ENCODE peak calls at places on chromosome 3, in four cellular contexts. X is IMR-90, A is fibroblast of lung, G is HFF-Myc. N is an unnamed sample.

GRCh38 chr3:103437850-103438249 is 1003.0 kb downstream of the ZPLD1 start:
- DNase-seq in G (no peak), X (no peak), A (no peak), N (no peak)

GRCh38 chr3:186320862-186321568 is 41.0 kb downstream of the DGKG start:
- DNase-seq in A (peak), X (peak), G (no peak), N (no peak)

GRCh38 chr3:4826237-4827100 is 152.8 kb upstream of the BHLHE40 start:
- DNase-seq in A (peak), G (no peak), X (no peak), N (no peak)

GRCh38 chr3:57118279-57118678 is 46.9 kb downstream of the IL17RD start:
- DNase-seq in X (no peak), G (no peak), A (no peak), N (no peak)

GRCh38 chr3:71063768-71064287 is 519.7 kb downstream of the FOXP1 start:
- DNase-seq in X (peak), A (peak), G (no peak), N (no peak)

GRCh38 chr3:172065534-172065933 is 26.2 kb downstream of the FNDC3B start:
- DNase-seq in A (peak), X (peak), G (peak), N (peak)

GRCh38 chr3:142888099-142888483 is 792 bp downstream of the PCOLCE2 start:
- DNase-seq in A (no peak), G (no peak), X (no peak), N (no peak)

GRCh38 chr3:177567833-177568232 is 370.6 kb upstream of the TBL1XR1 start:
- DNase-seq in G (no peak), A (peak), X (no peak), N (no peak)

GRCh38 chr3:190097025-190097424 is 23.7 kb downstream of the P3H2 start:
- DNase-seq in G (no peak), X (no peak), A (no peak), N (no peak)

GRCh38 chr3:57080171-57080570 is 19.7 kb downstream of the SPATA12 start:
- DNase-seq in X (no peak), A (no peak), G (no peak), N (no peak)

GRCh38 chr3:9782777-9783176 is 9.5 kb downstream of the TADA3 start:
- DNase-seq in X (no peak), A (no peak), G (no peak), N (no peak)

GRCh38 chr3:40309925-40310635 is 573 bp downstream of the EIF1B start:
- DNase-seq in G (no peak), X (peak), A (peak), N (no peak)

GRCh38 chr3:105853801-105854432 is 14.9 kb downstream of the CBLB start:
- DNase-seq in X (no peak), G (no peak), A (no peak), N (no peak)
- TF ChIP-seq CTCF in X (no peak), G (no peak), A (no peak), N (no peak)

GRCh38 chr3:98990657-98991056 is 89.2 kb upstream of the DCBLD2 start:
- DNase-seq in G (no peak), X (no peak), A (no peak), N (no peak)
- H3K4me3 ChIP-seq in G (no peak), X (no peak), A (no peak), N (no peak)

DNA sequence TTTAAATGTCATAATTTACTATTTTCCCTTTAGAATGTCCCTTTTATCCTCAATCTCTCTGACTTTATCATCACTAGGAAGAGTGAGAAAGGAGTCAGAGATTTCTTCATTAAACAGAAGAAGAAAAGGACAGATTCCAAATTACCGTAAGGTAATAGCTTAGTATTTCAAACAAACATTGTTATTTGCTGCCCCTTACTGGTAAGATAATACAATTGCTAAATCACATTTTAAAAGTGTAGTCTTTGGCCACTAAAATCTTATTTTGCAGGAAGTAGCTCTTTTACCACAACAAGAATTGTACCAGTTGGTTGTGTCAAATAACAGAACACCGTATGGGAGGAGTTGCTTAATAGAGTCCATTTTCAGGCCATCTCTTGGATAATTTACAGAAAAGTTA is 53.7 kb downstream of the CGGBP1 start:
- DNase-seq in G (peak), A (peak), X (peak), N (peak)
- TF ChIP-seq CTCF in G (no peak), A (no peak), X (peak), N (peak)

GRCh38 chr3:78497025-78497424 is 1270.8 kb downstream of the ROBO1 start:
- DNase-seq in G (no peak), X (no peak), A (no peak), N (no peak)

GRCh38 chr3:78497692-78498091 is 1270.1 kb downstream of the ROBO1 start:
- DNase-seq in G (no peak), X (no peak), A (no peak), N (no peak)

GRCh38 chr3:78496458-78496857 is 1271.3 kb downstream of the ROBO1 start:
- DNase-seq in A (no peak), X (no peak), G (no peak), N (no peak)

GRCh38 chr3:78495326-78495725 is 1272.5 kb downstream of the ROBO1 start:
- DNase-seq in A (no peak), G (no peak), X (no peak), N (no peak)

DNA sequence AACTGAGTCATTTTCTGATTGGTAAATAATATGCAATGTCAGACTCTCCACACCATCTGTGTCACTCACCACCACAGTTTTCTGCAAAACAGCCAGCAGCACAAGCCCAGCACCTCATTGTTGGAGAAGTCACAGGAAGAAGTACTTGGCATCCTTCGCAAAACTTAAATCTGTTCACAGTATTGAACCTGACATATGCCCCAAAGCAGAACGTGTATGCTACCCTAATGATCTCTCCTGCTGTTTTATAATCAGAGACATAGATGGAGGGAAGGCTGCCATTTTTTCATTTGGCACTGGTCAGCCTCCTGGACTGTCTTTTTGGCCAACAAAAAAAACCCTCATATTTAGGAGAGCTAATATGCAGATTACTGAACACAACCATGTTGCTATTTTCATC is 1273.0 kb downstream of the ROBO1 start:
- DNase-seq in X (no peak), G (no peak), A (no peak), N (no peak)
- H3K4me3 ChIP-seq in X (no peak), G (no peak), A (no peak), N (no peak)

GRCh38 chr3:110755345-110755744 is 316.3 kb upstream of the NECTIN3 start:
- DNase-seq in A (no peak), X (no peak), G (no peak), N (no peak)

GRCh38 chr3:110749006-110749405 is 322.6 kb upstream of the NECTIN3 start:
- DNase-seq in A (no peak), G (no peak), X (no peak), N (no peak)

GRCh38 chr3:110750201-110750600 is 321.4 kb upstream of the NECTIN3 start:
- DNase-seq in A (no peak), X (no peak), G (no peak), N (no peak)

GRCh38 chr3:110754207-110754916 is 317.3 kb upstream of the NECTIN3 start:
- DNase-seq in A (no peak), X (no peak), G (no peak), N (no peak)

DNA sequence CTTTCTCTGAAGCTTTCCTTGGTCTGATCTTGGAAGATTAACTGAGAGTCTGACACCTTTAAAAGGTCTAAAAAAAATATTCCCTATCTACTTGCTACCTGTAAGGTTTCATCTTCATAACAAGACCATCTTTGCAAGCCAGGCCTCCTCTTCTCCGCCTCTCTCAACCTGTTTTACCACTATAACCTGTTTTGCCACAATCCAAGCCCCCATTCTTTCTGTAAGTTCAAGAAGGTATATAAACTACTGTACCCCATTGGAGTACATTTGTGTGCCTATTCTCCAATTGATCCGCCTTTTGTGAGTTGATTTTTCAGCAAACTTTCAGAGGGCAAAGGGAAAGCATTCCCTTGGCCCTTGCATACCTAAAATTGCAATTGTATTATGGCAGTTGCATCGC is 319.3 kb upstream of the NECTIN3 start:
- DNase-seq in X (peak), A (no peak), G (no peak), N (no peak)
- TF ChIP-seq CTCF in X (no peak), A (no peak), G (no peak), N (no peak)

DNA sequence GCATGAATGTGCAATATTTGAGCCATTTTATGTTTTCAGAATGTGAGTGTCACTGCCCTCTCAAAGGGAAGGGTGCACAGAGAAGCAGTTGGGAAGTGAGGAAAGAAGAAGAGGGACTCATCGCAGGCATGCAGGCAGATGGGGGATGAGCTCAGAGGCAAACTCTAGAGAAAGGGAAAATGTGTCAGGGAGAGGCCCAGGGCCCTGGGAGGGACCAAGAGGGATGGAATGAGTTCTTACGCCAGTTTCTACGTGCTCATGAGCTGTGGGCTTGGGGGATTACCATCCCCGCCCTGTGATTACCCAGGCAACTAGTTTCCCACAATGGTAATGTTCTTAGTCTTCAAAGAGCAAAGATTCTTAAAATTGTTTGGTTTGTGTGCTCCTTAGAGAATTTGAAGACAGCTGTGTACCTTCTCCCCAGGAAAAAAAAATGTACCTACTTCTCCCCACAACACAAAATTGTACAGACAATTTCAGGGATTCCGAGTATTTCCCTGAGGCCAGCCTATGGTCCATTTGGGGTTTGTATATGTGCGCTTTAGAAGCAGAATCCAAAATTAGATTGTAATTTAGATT is 17.8 kb downstream of the GCSAM start:
- DNase-seq in X (no peak), G (no peak), A (no peak), N (no peak)
- H3K4me3 ChIP-seq in X (no peak), G (no peak), A (no peak), N (no peak)

GRCh38 chr3:65751123-65751700 is 287.5 kb downstream of the MAGI1 start:
- DNase-seq in G (no peak), A (peak), X (peak), N (no peak)
- TF ChIP-seq CTCF in G (peak), A (peak), X (peak), N (peak)

DNA sequence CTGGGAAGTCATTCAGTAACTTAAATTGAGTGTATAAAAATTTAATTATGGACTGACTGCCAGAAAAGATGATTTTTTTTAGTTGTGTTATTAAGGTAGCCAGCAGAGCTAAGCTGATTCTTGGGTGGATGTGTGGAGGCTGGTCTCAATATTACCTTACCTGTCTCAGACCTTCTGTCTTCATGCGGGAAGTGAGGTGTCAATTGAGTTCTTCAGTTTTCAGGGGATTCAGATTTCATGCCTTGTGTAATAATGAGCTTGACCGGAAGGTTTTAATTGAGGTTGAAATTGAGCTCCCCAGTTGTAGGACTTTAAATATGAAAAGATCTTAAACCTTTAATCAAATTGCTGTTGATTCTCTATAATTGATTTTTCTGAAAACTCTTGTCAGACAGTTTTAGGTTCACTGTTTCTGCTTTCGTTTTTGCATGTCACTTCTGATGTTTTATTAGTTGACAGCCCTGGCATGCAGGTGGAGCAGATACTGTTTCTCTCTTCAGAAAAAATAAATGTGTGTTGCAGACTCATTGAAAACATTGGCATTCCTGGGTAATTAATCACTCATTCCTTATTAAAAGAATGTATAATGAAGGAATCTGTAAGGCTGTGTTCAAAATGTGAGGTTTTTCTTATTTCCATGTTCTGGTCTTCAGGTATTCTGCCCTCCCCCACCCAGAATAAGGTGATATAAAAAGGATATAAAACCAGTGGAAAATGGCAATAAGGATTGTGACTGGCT is 54.5 kb downstream of the PSMD6 start:
- DNase-seq in G (no peak), X (peak), A (peak), N (no peak)
- H3K4me3 ChIP-seq in G (no peak), X (no peak), A (no peak), N (no peak)